ENCODE peak calls at places on chromosomes 5 and 9, in nine cellular contexts. One of them, this sample, is unnamed.

GRCh38 chr5:180109920-180110319 is 38.4 kb upstream of the RNF130 start:
- DNase-seq in globus pallidus: no peak
- DNase-seq in central memory CD4-positive, alpha-beta T cell: no peak
- DNase-seq in NT2/D1: no peak
- DNase-seq in NCI-H1092 treated with DMSO at 0.1 percent for 48 hours: no peak
- DNase-seq in foreskin fibroblast: no peak
- DNase-seq in T1000: no peak
- DNase-seq in C1 segment of cervical spinal cord: no peak
- DNase-seq in occipital lobe: no peak
- DNase-seq in this sample: no peak

GRCh38 chr5:87266914-87267573 is 639 bp upstream of the RASA1 start:
- DNase-seq in occipital lobe: no peak
- DNase-seq in central memory CD4-positive, alpha-beta T cell: no peak
- DNase-seq in C1 segment of cervical spinal cord: no peak
- DNase-seq in T1000: no peak
- DNase-seq in NT2/D1: no peak
- DNase-seq in foreskin fibroblast: no peak
- DNase-seq in NCI-H1092 treated with DMSO at 0.1 percent for 48 hours: peak; percentile 39
- DNase-seq in globus pallidus: peak; percentile 14
- DNase-seq in this sample: no peak

GRCh38 chr5:89698028-89698427 is 711.5 kb downstream of the CETN3 start:
- DNase-seq in foreskin fibroblast: no peak
- DNase-seq in globus pallidus: no peak
- DNase-seq in NT2/D1: no peak
- DNase-seq in NCI-H1092 treated with DMSO at 0.1 percent for 48 hours: peak; percentile 25
- DNase-seq in occipital lobe: no peak
- DNase-seq in central memory CD4-positive, alpha-beta T cell: no peak
- DNase-seq in T1000: no peak
- DNase-seq in C1 segment of cervical spinal cord: no peak
- DNase-seq in this sample: no peak

GRCh38 chr5:39424751-39425524 is at the start of gene DAB2:
- DNase-seq in C1 segment of cervical spinal cord: no peak
- DNase-seq in globus pallidus: peak; percentile 66
- DNase-seq in foreskin fibroblast: peak; percentile 96
- DNase-seq in T1000: peak; percentile 87
- DNase-seq in occipital lobe: peak; percentile 52
- DNase-seq in NT2/D1: peak; percentile 68
- DNase-seq in NCI-H1092 treated with DMSO at 0.1 percent for 48 hours: no peak
- DNase-seq in central memory CD4-positive, alpha-beta T cell: peak; percentile 1
- DNase-seq in this sample: peak; percentile 82

GRCh38 chr5:37804401-37804800 is 35.4 kb downstream of the GDNF start:
- DNase-seq in occipital lobe: no peak
- DNase-seq in NCI-H1092 treated with DMSO at 0.1 percent for 48 hours: no peak
- DNase-seq in foreskin fibroblast: no peak
- DNase-seq in NT2/D1: no peak
- DNase-seq in central memory CD4-positive, alpha-beta T cell: no peak
- DNase-seq in T1000: no peak
- DNase-seq in globus pallidus: no peak
- DNase-seq in C1 segment of cervical spinal cord: no peak
- DNase-seq in this sample: no peak

GRCh38 chr9:138075961-138076649 is 198.5 kb downstream of the CACNA1B start:
- DNase-seq in T1000: no peak
- DNase-seq in NT2/D1: no peak
- DNase-seq in foreskin fibroblast: no peak
- DNase-seq in C1 segment of cervical spinal cord: no peak
- DNase-seq in central memory CD4-positive, alpha-beta T cell: no peak
- DNase-seq in globus pallidus: no peak
- DNase-seq in NCI-H1092 treated with DMSO at 0.1 percent for 48 hours: no peak
- DNase-seq in occipital lobe: no peak
- DNase-seq in this sample: no peak

GRCh38 chr9:135245482-135246247 is 158.2 kb downstream of the OLFM1 start:
- DNase-seq in occipital lobe: no peak
- DNase-seq in globus pallidus: no peak
- DNase-seq in T1000: no peak
- DNase-seq in central memory CD4-positive, alpha-beta T cell: no peak
- DNase-seq in foreskin fibroblast: no peak
- DNase-seq in NCI-H1092 treated with DMSO at 0.1 percent for 48 hours: no peak
- DNase-seq in C1 segment of cervical spinal cord: no peak
- DNase-seq in NT2/D1: no peak
- DNase-seq in this sample: no peak

GRCh38 chr5:142520885-142521284 is 165.0 kb downstream of the FGF1 start:
- DNase-seq in central memory CD4-positive, alpha-beta T cell: no peak
- DNase-seq in foreskin fibroblast: peak; percentile 64
- DNase-seq in globus pallidus: no peak
- DNase-seq in C1 segment of cervical spinal cord: no peak
- DNase-seq in occipital lobe: no peak
- DNase-seq in NT2/D1: peak; percentile 18
- DNase-seq in T1000: no peak
- DNase-seq in NCI-H1092 treated with DMSO at 0.1 percent for 48 hours: no peak
- DNase-seq in this sample: no peak

GRCh38 chr9:12843735-12844134 is 68.9 kb downstream of the LURAP1L start:
- DNase-seq in C1 segment of cervical spinal cord: no peak
- DNase-seq in central memory CD4-positive, alpha-beta T cell: no peak
- DNase-seq in NCI-H1092 treated with DMSO at 0.1 percent for 48 hours: no peak
- DNase-seq in T1000: no peak
- DNase-seq in globus pallidus: no peak
- DNase-seq in NT2/D1: no peak
- DNase-seq in occipital lobe: no peak
- DNase-seq in foreskin fibroblast: no peak
- DNase-seq in this sample: no peak

GRCh38 chr9:76441551-76442322 is 17.2 kb upstream of the GCNT1 start:
- DNase-seq in NT2/D1: no peak
- DNase-seq in foreskin fibroblast: peak; percentile 71
- DNase-seq in occipital lobe: no peak
- DNase-seq in NCI-H1092 treated with DMSO at 0.1 percent for 48 hours: no peak
- DNase-seq in central memory CD4-positive, alpha-beta T cell: no peak
- DNase-seq in T1000: no peak
- DNase-seq in globus pallidus: no peak
- DNase-seq in C1 segment of cervical spinal cord: no peak
- DNase-seq in this sample: no peak

GRCh38 chr9:95587071-95587964 is 70.5 kb upstream of the PTCH1 start:
- DNase-seq in occipital lobe: no peak
- DNase-seq in NT2/D1: no peak
- DNase-seq in globus pallidus: no peak
- DNase-seq in foreskin fibroblast: no peak
- DNase-seq in T1000: no peak
- DNase-seq in C1 segment of cervical spinal cord: no peak
- DNase-seq in central memory CD4-positive, alpha-beta T cell: no peak
- DNase-seq in NCI-H1092 treated with DMSO at 0.1 percent for 48 hours: no peak
- DNase-seq in this sample: no peak

GRCh38 chr5:140111859-140112551 is 1.9 kb upstream of the PURA start:
- DNase-seq in T1000: no peak
- DNase-seq in central memory CD4-positive, alpha-beta T cell: no peak
- DNase-seq in NT2/D1: no peak
- DNase-seq in occipital lobe: no peak
- DNase-seq in globus pallidus: no peak
- DNase-seq in C1 segment of cervical spinal cord: no peak
- DNase-seq in NCI-H1092 treated with DMSO at 0.1 percent for 48 hours: no peak
- DNase-seq in foreskin fibroblast: no peak
- DNase-seq in this sample: no peak

GRCh38 chr5:56565693-56566092 is 249.7 kb upstream of the MAP3K1 start:
- DNase-seq in foreskin fibroblast: no peak
- DNase-seq in central memory CD4-positive, alpha-beta T cell: no peak
- DNase-seq in T1000: no peak
- DNase-seq in NT2/D1: no peak
- DNase-seq in occipital lobe: no peak
- DNase-seq in globus pallidus: peak; percentile 11
- DNase-seq in NCI-H1092 treated with DMSO at 0.1 percent for 48 hours: no peak
- DNase-seq in C1 segment of cervical spinal cord: no peak
- DNase-seq in this sample: no peak

GRCh38 chr5:21688655-21689054 is 1164.5 kb downstream of the CDH12 start:
- DNase-seq in foreskin fibroblast: no peak
- DNase-seq in NCI-H1092 treated with DMSO at 0.1 percent for 48 hours: no peak
- DNase-seq in C1 segment of cervical spinal cord: no peak
- DNase-seq in T1000: no peak
- DNase-seq in globus pallidus: no peak
- DNase-seq in central memory CD4-positive, alpha-beta T cell: no peak
- DNase-seq in NT2/D1: no peak
- DNase-seq in occipital lobe: no peak
- DNase-seq in this sample: no peak

GRCh38 chr5:53922508-53923498 is 362.4 kb downstream of the NDUFS4 start:
- DNase-seq in C1 segment of cervical spinal cord: no peak
- DNase-seq in NT2/D1: no peak
- DNase-seq in foreskin fibroblast: no peak
- DNase-seq in occipital lobe: no peak
- DNase-seq in NCI-H1092 treated with DMSO at 0.1 percent for 48 hours: no peak
- DNase-seq in globus pallidus: no peak
- DNase-seq in T1000: no peak
- DNase-seq in central memory CD4-positive, alpha-beta T cell: no peak
- DNase-seq in this sample: no peak

GRCh38 chr9:115595951-115596742 is 478.2 kb upstream of the TNC start:
- DNase-seq in occipital lobe: no peak
- DNase-seq in NCI-H1092 treated with DMSO at 0.1 percent for 48 hours: no peak
- DNase-seq in T1000: no peak
- DNase-seq in C1 segment of cervical spinal cord: no peak
- DNase-seq in foreskin fibroblast: peak; percentile 90
- DNase-seq in globus pallidus: no peak
- DNase-seq in central memory CD4-positive, alpha-beta T cell: no peak
- DNase-seq in NT2/D1: no peak
- DNase-seq in this sample: no peak

GRCh38 chr5:124583469-124584350 is 162.7 kb downstream of the ZNF608 start:
- DNase-seq in C1 segment of cervical spinal cord: no peak
- DNase-seq in NCI-H1092 treated with DMSO at 0.1 percent for 48 hours: no peak
- DNase-seq in globus pallidus: no peak
- DNase-seq in occipital lobe: no peak
- DNase-seq in central memory CD4-positive, alpha-beta T cell: peak; percentile 15
- DNase-seq in NT2/D1: no peak
- DNase-seq in T1000: peak; percentile 11
- DNase-seq in foreskin fibroblast: peak; percentile 72
- DNase-seq in this sample: no peak

GRCh38 chr5:102971693-102972293 is 148.1 kb downstream of the GIN1 start:
- DNase-seq in T1000: no peak
- DNase-seq in globus pallidus: peak; percentile 3
- DNase-seq in central memory CD4-positive, alpha-beta T cell: no peak
- DNase-seq in NT2/D1: no peak
- DNase-seq in C1 segment of cervical spinal cord: no peak
- DNase-seq in NCI-H1092 treated with DMSO at 0.1 percent for 48 hours: no peak
- DNase-seq in occipital lobe: no peak
- DNase-seq in foreskin fibroblast: peak; percentile 18
- DNase-seq in this sample: no peak

GRCh38 chr5:91119265-91119664 is 263.9 kb downstream of the ARRDC3 start:
- DNase-seq in T1000: no peak
- DNase-seq in foreskin fibroblast: no peak
- DNase-seq in globus pallidus: no peak
- DNase-seq in central memory CD4-positive, alpha-beta T cell: no peak
- DNase-seq in C1 segment of cervical spinal cord: no peak
- DNase-seq in occipital lobe: no peak
- DNase-seq in NT2/D1: no peak
- DNase-seq in NCI-H1092 treated with DMSO at 0.1 percent for 48 hours: no peak
- DNase-seq in this sample: no peak

GRCh38 chr5:98750693-98751092 is 22.8 kb upstream of the RGMB start:
- DNase-seq in foreskin fibroblast: no peak
- DNase-seq in NT2/D1: no peak
- DNase-seq in T1000: no peak
- DNase-seq in occipital lobe: no peak
- DNase-seq in C1 segment of cervical spinal cord: no peak
- DNase-seq in central memory CD4-positive, alpha-beta T cell: no peak
- DNase-seq in globus pallidus: no peak
- DNase-seq in NCI-H1092 treated with DMSO at 0.1 percent for 48 hours: no peak
- DNase-seq in this sample: no peak

GRCh38 chr5:165039748-165040147 is 1534.3 kb downstream of the MAT2B start:
- DNase-seq in occipital lobe: no peak
- DNase-seq in NCI-H1092 treated with DMSO at 0.1 percent for 48 hours: no peak
- DNase-seq in central memory CD4-positive, alpha-beta T cell: no peak
- DNase-seq in foreskin fibroblast: no peak
- DNase-seq in NT2/D1: no peak
- DNase-seq in T1000: no peak
- DNase-seq in globus pallidus: no peak
- DNase-seq in C1 segment of cervical spinal cord: no peak
- DNase-seq in this sample: no peak